ENCODE peak calls at places on chromosomes 16 and 17, in nine cellular contexts. T is HEK293T; C is Ammon's horn; E is breast epithelium; K is NCI-H460; L is NCI-H2107; A is stimulated activated CD8-positive, alpha-beta memory T cell treated with anti-CD3 and anti-CD28 coated beads, Interleukin-7, amount 100 ng/mL, for 4 hours; O is putamen; M is caudate nucleus. I is an unnamed sample.

GRCh38 chr17:40304464-40304863 is 4.5 kb upstream of the RARA start:
- DNase-seq in T (no peak), C (no peak), E (no peak), K (no peak), L (no peak), A (no peak), O (no peak), M (no peak), I (peak)

GRCh38 chr17:50372222-50372621 is 762 bp downstream of the MRPL27 start:
- DNase-seq in T (no peak), C (no peak), E (no peak), K (no peak), L (no peak), A (no peak), O (no peak), M (no peak), I (no peak)

GRCh38 chr17:50495217-50495823 is 12.9 kb upstream of the MYCBPAP start:
- DNase-seq in T (no peak), C (no peak), E (no peak), K (no peak), L (no peak), A (no peak), O (no peak), M (no peak), I (no peak)

GRCh38 chr16:59698341-59698979 is 964.3 kb upstream of the GOT2 start:
- DNase-seq in T (no peak), C (no peak), E (no peak), K (no peak), L (no peak), A (no peak), O (no peak), M (no peak), I (no peak)

GRCh38 chr17:28720247-28720996 is 637 bp downstream of the RPL23A start:
- DNase-seq in T (no peak), C (no peak), E (no peak), K (no peak), L (no peak), A (no peak), O (no peak), M (no peak), I (no peak)

GRCh38 chr16:24980077-24980793 is 34.9 kb downstream of the ARHGAP17 start:
- DNase-seq in T (no peak), C (no peak), E (no peak), K (no peak), L (no peak), A (no peak), O (no peak), M (no peak), I (no peak)

GRCh38 chr16:67504190-67505021 is 21.1 kb upstream of the AGRP start:
- DNase-seq in T (no peak), C (peak), E (no peak), K (peak), L (no peak), A (peak), O (no peak), M (no peak), I (no peak)

GRCh38 chr17:49267912-49268311 is 37.3 kb upstream of the PHOSPHO1 start:
- DNase-seq in T (no peak), C (no peak), E (no peak), K (no peak), L (no peak), A (no peak), O (no peak), M (no peak), I (no peak)

GRCh38 chr17:77033892-77034404 is 106.8 kb upstream of the SEC14L1 start:
- DNase-seq in T (no peak), C (no peak), E (no peak), K (no peak), L (no peak), A (no peak), O (no peak), M (no peak), I (no peak)

GRCh38 chr17:40862985-40863733 is 3.9 kb downstream of the KRT12 start:
- DNase-seq in T (no peak), C (no peak), E (no peak), K (no peak), L (no peak), A (no peak), O (no peak), M (no peak), I (peak)

GRCh38 chr16:21611546-21612384 is 12.4 kb downstream of the METTL9 start:
- DNase-seq in T (no peak), C (no peak), E (no peak), K (peak), L (no peak), A (no peak), O (no peak), M (no peak), I (peak)

GRCh38 chr16:52577130-52577706 is 30.3 kb upstream of the TOX3 start:
- DNase-seq in T (no peak), C (no peak), E (no peak), K (no peak), L (no peak), A (no peak), O (no peak), M (no peak), I (no peak)

GRCh38 chr16:84791088-84791487 is 28.7 kb upstream of the CRISPLD2 start:
- DNase-seq in T (no peak), C (no peak), E (no peak), K (no peak), L (no peak), A (no peak), O (no peak), M (no peak), I (no peak)

GRCh38 chr17:40516581-40517285 is 15.3 kb upstream of the TNS4 start:
- DNase-seq in T (no peak), C (no peak), E (no peak), K (no peak), L (no peak), A (peak), O (no peak), M (no peak), I (peak)

I was measured in cardiac muscle cell.